ENCODE peak calls at places on chromosomes 16 and 17, in ten cellular contexts. H, J, K, Y, S, G, U, O, M and I are unnamed samples.

GRCh38 chr16:83336630-83337029 is 471.1 kb upstream of the HSBP1 start:
- DNase-seq in S (no peak), O (no peak), H (no peak), Y (peak; percentile 1), J (peak; percentile 88), M (no peak), G (no peak), K (peak; percentile 75), U (no peak), I (no peak)

GRCh38 chr17:6782244-6782643 is 6.2 kb downstream of the FBXO39 start:
- DNase-seq in M (no peak), O (no peak), H (no peak), K (no peak), J (no peak), G (no peak), U (no peak), Y (no peak), S (no peak), I (no peak)

GRCh38 chr16:28823291-28823718 is 506 bp downstream of the ATXN2L start:
- DNase-seq in U (no peak), M (no peak), G (no peak), J (no peak), H (no peak), S (no peak), K (no peak), Y (no peak), O (no peak), I (no peak)

GRCh38 chr17:68347380-68347779 is 56.1 kb downstream of the ARSG start:
- DNase-seq in J (no peak), O (no peak), U (no peak), S (no peak), K (no peak), M (no peak), H (no peak), G (no peak), Y (no peak), I (no peak)

GRCh38 chr16:87541882-87542234 is 49.0 kb upstream of the ZCCHC14 start:
- DNase-seq in Y (no peak), U (no peak), G (no peak), K (no peak), M (no peak), J (no peak), H (no peak), O (no peak), S (no peak), I (peak; percentile 57)

GRCh38 chr16:10738231-10739077 is 5.2 kb upstream of the NUBP1 start:
- DNase-seq in J (peak; percentile 89), S (peak; percentile 77), M (peak; percentile 53), Y (no peak), U (peak; percentile 61), K (peak; percentile 78), H (peak; percentile 43), O (peak; percentile 88), G (peak; percentile 56), I (peak; percentile 50)

GRCh38 chr17:59712856-59713255 is 5.4 kb downstream of the VMP1 start:
- DNase-seq in S (no peak), K (no peak), H (no peak), Y (no peak), O (no peak), G (no peak), J (no peak), U (no peak), M (no peak), I (no peak)

GRCh38 chr16:87329436-87330256 is 12.5 kb upstream of the C16orf95 start:
- DNase-seq in O (no peak), M (no peak), S (no peak), K (no peak), Y (no peak), U (no peak), H (no peak), G (no peak), J (no peak), I (no peak)

GRCh38 chr17:49646391-49647255 is 31.3 kb downstream of the SPOP start:
- DNase-seq in M (no peak), K (peak; percentile 77), G (no peak), H (no peak), O (no peak), Y (peak; percentile 29), J (peak; percentile 74), U (peak; percentile 55), S (peak; percentile 54), I (peak; percentile 21)